ENCODE peak calls at places on chromosomes 16 and 17, in four cellular contexts. E, D, Z and Y are unnamed samples.

GRCh38 chr17:2054262-2054739 is 602 bp upstream of the HIC1 start:
- DNase-seq in E (no peak), D (peak; percentile 84), Z (no peak), Y (peak; percentile 21)

GRCh38 chr17:62625184-62625869 is 2.1 kb upstream of the MRC2 start:
- DNase-seq in E (peak; percentile 72), D (no peak), Z (no peak), Y (no peak)

GRCh38 chr17:67376509-67376891 is 581 bp upstream of the PITPNC1 start:
- DNase-seq in E (no peak), D (peak; percentile 78), Z (no peak), Y (no peak)

GRCh38 chr16:35146031-35146710 is 1686.8 kb downstream of the TP53TG3F start:
- DNase-seq in E (no peak), D (no peak), Z (no peak), Y (no peak)

GRCh38 chr16:23369416-23369815 is 67.3 kb downstream of the SCNN1B start:
- DNase-seq in E (no peak), D (no peak), Z (no peak), Y (no peak)

GRCh38 chr17:15264542-15264941 is 584 bp downstream of the PMP22 start:
- DNase-seq in E (no peak), D (no peak), Z (no peak), Y (no peak)

GRCh38 chr17:82900741-82901140 is 60.9 kb upstream of the ZNF750 start:
- DNase-seq in E (no peak), D (peak; percentile 55), Z (no peak), Y (no peak)

GRCh38 chr16:12000032-12000431 is 23.5 kb downstream of the SNX29 start:
- DNase-seq in E (no peak), D (no peak), Z (no peak), Y (no peak)

GRCh38 chr16:66260522-66261290 is 105.8 kb upstream of the CDH5 start:
- DNase-seq in E (no peak), D (no peak), Z (no peak), Y (no peak)

GRCh38 chr17:80518392-80518791 is 26.2 kb upstream of the RPTOR start:
- DNase-seq in E (no peak), D (no peak), Z (no peak), Y (no peak)

GRCh38 chr17:60600490-60601431 is 768 bp downstream of the PPM1D start:
- DNase-seq in E (peak; percentile 85), D (peak; percentile 89), Z (peak; percentile 66), Y (peak; percentile 87)

GRCh38 chr16:4984174-4985000 is 26.3 kb downstream of the SEC14L5 start:
- DNase-seq in E (no peak), D (no peak), Z (no peak), Y (peak; percentile 3)

GRCh38 chr17:43368740-43369506 is 29.9 kb upstream of the ARL4D start:
- DNase-seq in E (peak; percentile 88), D (peak; percentile 83), Z (no peak), Y (peak; percentile 69)

GRCh38 chr16:86044241-86044671 is 145.3 kb downstream of the IRF8 start:
- DNase-seq in E (peak; percentile 14), D (peak; percentile 56), Z (no peak), Y (no peak)

GRCh38 chr17:48552453-48553189 is 7.7 kb upstream of the HOXB2 start:
- DNase-seq in E (no peak), D (no peak), Z (no peak), Y (no peak)

GRCh38 chr17:49486012-49486641 is 9.0 kb upstream of the NGFR start:
- DNase-seq in E (peak; percentile 23), D (no peak), Z (no peak), Y (no peak)

GRCh38 chr16:57522960-57523359 is 13.4 kb downstream of the CCDC102A start:
- DNase-seq in E (no peak), D (no peak), Z (no peak), Y (no peak)

GRCh38 chr16:54856871-54857270 is 73.8 kb upstream of the IRX5 start:
- DNase-seq in E (no peak), D (no peak), Z (no peak), Y (no peak)

GRCh38 chr16:3980311-3981111 is 100.0 kb upstream of the CREBBP start:
- DNase-seq in E (no peak), D (peak; percentile 50), Z (no peak), Y (no peak)

GRCh38 chr17:38421224-38421841 is 6.9 kb upstream of the ARHGAP23 start:
- DNase-seq in E (no peak), D (peak; percentile 45), Z (no peak), Y (no peak)

GRCh38 chr17:2885751-2886150 is 89.5 kb downstream of the RAP1GAP2 start:
- DNase-seq in E (no peak), D (no peak), Z (no peak), Y (no peak)

GRCh38 chr17:1043601-1044251 is 46.8 kb downstream of the TIMM22 start:
- DNase-seq in E (no peak), D (no peak), Z (no peak), Y (no peak)

GRCh38 chr17:44599298-44600175 is 42.3 kb downstream of the FZD2 start:
- DNase-seq in E (no peak), D (peak; percentile 93), Z (peak; percentile 76), Y (peak; percentile 23)

GRCh38 chr16:75697571-75697970 is 3.7 kb downstream of the DUXB start:
- DNase-seq in E (no peak), D (no peak), Z (no peak), Y (no peak)

GRCh38 chr17:12282056-12282455 is 261.4 kb downstream of the MAP2K4 start:
- DNase-seq in E (no peak), D (peak; percentile 67), Z (peak; percentile 3), Y (peak; percentile 36)

GRCh38 chr17:64041912-64042311 is 21.5 kb upstream of the ICAM2 start:
- DNase-seq in E (no peak), D (no peak), Z (no peak), Y (no peak)

GRCh38 chr17:58586009-58586408 is 71.6 kb upstream of the MTMR4 start:
- DNase-seq in E (no peak), D (no peak), Z (no peak), Y (no peak)

GRCh38 chr17:1783271-1783670 is 21.4 kb downstream of the SERPINF1 start:
- DNase-seq in E (peak; percentile 16), D (no peak), Z (no peak), Y (peak; percentile 48)

GRCh38 chr16:71479420-71479819 is 9.7 kb downstream of the ZNF19 start:
- DNase-seq in E (no peak), D (peak; percentile 56), Z (no peak), Y (peak; percentile 35)

GRCh38 chr17:64459284-64459747 is 10.4 kb downstream of the MILR1 start:
- DNase-seq in E (no peak), D (peak; percentile 85), Z (peak; percentile 42), Y (peak; percentile 44)

GRCh38 chr17:1972429-1973160 is 52.5 kb downstream of the RTN4RL1 start:
- DNase-seq in E (no peak), D (peak; percentile 20), Z (no peak), Y (no peak)

GRCh38 chr17:13590441-13590840 is 11.3 kb downstream of the HS3ST3A1 start:
- DNase-seq in E (no peak), D (peak; percentile 69), Z (no peak), Y (peak; percentile 45)

GRCh38 chr16:88195021-88195581 is 187.7 kb upstream of the ZNF469 start:
- DNase-seq in E (no peak), D (no peak), Z (no peak), Y (no peak)